ENCODE peak calls at places on chromosome 7, in four cellular contexts. F, X, Y and V are unnamed samples.

GRCh38 chr7:130377178-130377577 is 3.1 kb upstream of the CPA1 start:
- DNase-seq in F (no peak), X (no peak), Y (no peak), V (peak)

GRCh38 chr7:72153132-72153512 is 259.0 kb downstream of the CALN1 start:
- DNase-seq in F (no peak), X (no peak), Y (no peak), V (no peak)

GRCh38 chr7:69837387-69838068 is 239.3 kb downstream of the AUTS2 start:
- DNase-seq in F (peak), X (no peak), Y (no peak), V (no peak)

GRCh38 chr7:131895541-131896173 is 339.2 kb upstream of the PODXL start:
- DNase-seq in F (peak), X (no peak), Y (no peak), V (no peak)

GRCh38 chr7:143978585-143978984 is 21.5 kb upstream of the OR6B1 start:
- DNase-seq in F (no peak), X (no peak), Y (no peak), V (no peak)

GRCh38 chr7:26686448-26686981 is 177.9 kb downstream of the SKAP2 start:
- DNase-seq in F (peak), X (peak), Y (no peak), V (no peak)

GRCh38 chr7:50266893-50267386 is 37.6 kb upstream of the IKZF1 start:
- DNase-seq in F (no peak), X (no peak), Y (no peak), V (no peak)

GRCh38 chr7:156073366-156074052 is 261.2 kb upstream of the SHH start:
- DNase-seq in F (no peak), X (no peak), Y (no peak), V (no peak)

GRCh38 chr7:139782932-139783331 is 5.1 kb upstream of the HIPK2 start:
- DNase-seq in F (no peak), X (no peak), Y (no peak), V (no peak)

GRCh38 chr7:52648903-52649302 is 386.5 kb upstream of the POM121L12 start:
- DNase-seq in F (no peak), X (no peak), Y (no peak), V (no peak)

GRCh38 chr7:30321992-30322637 is 37.7 kb downstream of the ZNRF2 start:
- DNase-seq in F (no peak), X (no peak), Y (no peak), V (no peak)

GRCh38 chr7:82950436-82950835 is 212.2 kb downstream of the PCLO start:
- DNase-seq in F (no peak), X (no peak), Y (no peak), V (no peak)

GRCh38 chr7:152979376-152979775 is 219.8 kb downstream of the ACTR3B start:
- DNase-seq in F (no peak), X (no peak), Y (no peak), V (no peak)

GRCh38 chr7:40673285-40673684 is 538.5 kb downstream of the SUGCT start:
- DNase-seq in F (no peak), X (no peak), Y (no peak), V (no peak)

GRCh38 chr7:41275255-41275654 is 427.6 kb downstream of the INHBA start:
- DNase-seq in F (no peak), X (no peak), Y (no peak), V (no peak)

GRCh38 chr7:93359520-93360198 is 127.5 kb downstream of the VPS50 start:
- DNase-seq in F (no peak), X (no peak), Y (no peak), V (no peak)

GRCh38 chr7:142873281-142873784 is 12.2 kb downstream of the TRPV6 start:
- DNase-seq in F (peak), X (peak), Y (peak), V (no peak)

GRCh38 chr7:47602272-47603004 is 20.5 kb upstream of the TNS3 start:
- DNase-seq in F (peak), X (no peak), Y (no peak), V (no peak)

GRCh38 chr7:147477526-147477925 is 1113.0 kb upstream of the C7orf33 start:
- DNase-seq in F (no peak), X (no peak), Y (no peak), V (no peak)

GRCh38 chr7:12757443-12757842 is 70.0 kb downstream of the ARL4A start:
- DNase-seq in F (no peak), X (no peak), Y (no peak), V (no peak)

GRCh38 chr7:108093903-108094302 is 36.3 kb downstream of the LAMB4 start:
- DNase-seq in F (no peak), X (no peak), Y (no peak), V (no peak)

GRCh38 chr7:124171068-124171467 is 138.2 kb upstream of the TMEM229A start:
- DNase-seq in F (peak), X (peak), Y (peak), V (no peak)

GRCh38 chr7:130071701-130072622 is 1.6 kb downstream of the KLHDC10 start:
- DNase-seq in F (peak), X (peak), Y (peak), V (no peak)

GRCh38 chr7:149773446-149774236 is at the start of gene ZNF467:
- DNase-seq in F (peak), X (no peak), Y (peak), V (peak)

GRCh38 chr7:17951745-17952254 is 11.5 kb upstream of the SNX13 start:
- DNase-seq in F (no peak), X (no peak), Y (no peak), V (no peak)

GRCh38 chr7:74143383-74143782 is 30.8 kb upstream of the EIF4H start:
- DNase-seq in F (no peak), X (no peak), Y (no peak), V (no peak)

GRCh38 chr7:17369686-17370426 is 71.4 kb downstream of the AHR start:
- DNase-seq in F (no peak), X (no peak), Y (no peak), V (no peak)

GRCh38 chr7:27031289-27032172 is 64.3 kb downstream of the HOXA1 start:
- DNase-seq in F (no peak), X (no peak), Y (no peak), V (no peak)

GRCh38 chr7:32335107-32335506 is 155.1 kb downstream of the LSM5 start:
- DNase-seq in F (no peak), X (no peak), Y (no peak), V (no peak)

GRCh38 chr7:16422100-16422430 is 727 bp upstream of the CRPPA start:
- DNase-seq in F (peak), X (no peak), Y (no peak), V (no peak)

GRCh38 chr7:22193361-22194016 is 163.5 kb downstream of the RAPGEF5 start:
- DNase-seq in F (peak), X (peak), Y (peak), V (peak)